ENCODE peak calls at places on chromosomes 2 and 18, in four cellular contexts. I, K, A and L are unnamed samples.

GRCh38 chr2:168137510-168138180 is 109.8 kb downstream of the STK39 start:
- DNase-seq in K (no peak), I (no peak), A (no peak), L (no peak)

GRCh38 chr2:157466764-157467163 is 22.9 kb upstream of the CYTIP start:
- DNase-seq in A (no peak), I (no peak), K (no peak), L (no peak)

GRCh38 chr2:224793961-224794360 is 77.8 kb upstream of the CCDC195 start:
- DNase-seq in K (no peak), A (no peak), I (no peak), L (no peak)

GRCh38 chr18:313931-314330 is 46.1 kb upstream of the THOC1 start:
- DNase-seq in I (no peak), K (no peak), A (no peak), L (no peak)

GRCh38 chr18:76447268-76447890 is 47.7 kb downstream of the ZNF516 start:
- DNase-seq in I (no peak), K (no peak), A (no peak), L (no peak)

GRCh38 chr18:12904012-12904516 is 20.0 kb upstream of the PTPN2 start:
- DNase-seq in I (no peak), K (peak; percentile 62), A (no peak), L (no peak)

GRCh38 chr2:98091738-98092137 is 4.8 kb downstream of the VWA3B start:
- DNase-seq in I (no peak), K (no peak), A (no peak), L (no peak)

GRCh38 chr2:15720561-15721307 is 129.1 kb downstream of the DDX1 start:
- DNase-seq in K (no peak), A (no peak), I (no peak), L (no peak)

GRCh38 chr2:6474368-6475140 is 391.2 kb downstream of the CMPK2 start:
- DNase-seq in A (no peak), K (no peak), I (no peak), L (no peak)

GRCh38 chr2:127373362-127374083 is 14.3 kb downstream of the MAP3K2 start:
- DNase-seq in I (no peak), A (no peak), K (no peak), L (no peak)

GRCh38 chr18:75204978-75205759 is 3.8 kb downstream of the PTGR3 start:
- DNase-seq in A (no peak), I (peak; percentile 17), K (no peak), L (no peak)

GRCh38 chr2:46801731-46802664 is 113.6 kb downstream of the MCFD2 start:
- DNase-seq in K (no peak), I (no peak), A (no peak), L (no peak)

GRCh38 chr2:20205915-20206524 is 18.9 kb downstream of the SDC1 start:
- DNase-seq in I (no peak), A (no peak), K (no peak), L (no peak)

GRCh38 chr2:183229386-183229785 is 105.1 kb downstream of the NUP35 start:
- DNase-seq in I (no peak), A (no peak), K (no peak), L (no peak)

GRCh38 chr2:100704156-100704555 is 115.8 kb upstream of the NPAS2 start:
- DNase-seq in I (no peak), A (no peak), K (no peak), L (no peak)

GRCh38 chr18:56146565-56146964 is 491.8 kb downstream of the TXNL1 start:
- DNase-seq in K (no peak), A (no peak), I (no peak), L (no peak)

GRCh38 chr2:169086893-169087467 is 17.6 kb downstream of the DHRS9 start:
- DNase-seq in I (no peak), K (no peak), A (no peak), L (no peak)

GRCh38 chr18:61085036-61085435 is 248.2 kb upstream of the CDH20 start:
- DNase-seq in I (no peak), K (no peak), A (no peak), L (peak; percentile 6)

GRCh38 chr18:79520473-79521390 is 125.0 kb downstream of the NFATC1 start:
- DNase-seq in A (no peak), K (peak; percentile 19), I (no peak), L (no peak)

GRCh38 chr2:437772-438393 is 150.0 kb upstream of the ALKAL2 start:
- DNase-seq in I (no peak), A (no peak), K (no peak), L (no peak)

GRCh38 chr2:133411857-133412256 is 156.4 kb downstream of the NCKAP5 start:
- DNase-seq in A (no peak), K (no peak), I (no peak), L (no peak)

GRCh38 chr18:56351911-56352502 is 286.4 kb downstream of the TXNL1 start:
- DNase-seq in A (no peak), K (no peak), I (no peak), L (no peak)

GRCh38 chr2:161199885-161200284 is 39.7 kb downstream of the TANK start:
- DNase-seq in A (no peak), K (no peak), I (no peak), L (no peak)

GRCh38 chr2:11796190-11797171 is 50.0 kb downstream of the LPIN1 start:
- DNase-seq in I (no peak), K (no peak), A (no peak), L (no peak)

GRCh38 chr2:219209236-219209635 is 2.7 kb downstream of the ZFAND2B start:
- DNase-seq in K (no peak), I (no peak), A (no peak), L (no peak)

GRCh38 chr2:219209818-219210571 is 3.4 kb downstream of the ZFAND2B start:
- DNase-seq in A (no peak), K (no peak), I (no peak), L (no peak)

GRCh38 chr2:219206442-219207253 is at the start of gene ZFAND2B:
- DNase-seq in A (peak; percentile 97), I (peak; percentile 95), K (peak; percentile 97), L (peak; percentile 59)

GRCh38 chr2:219207254-219207883 is 787 bp downstream of the ZFAND2B start:
- DNase-seq in I (no peak), A (no peak), K (no peak), L (no peak)

GRCh38 chr2:219207884-219208740 is 1.5 kb downstream of the ZFAND2B start:
- DNase-seq in A (no peak), K (no peak), I (no peak), L (no peak)
- H3K27ac ChIP-seq in A (peak overlapping the region; percentile 99), K (no peak overlapping the region), I (no peak overlapping the region), L (peak overlapping the region; percentile 79)

GRCh38 chr2:28906821-28907220 is 12.4 kb downstream of the WDR43 start:
- DNase-seq in I (no peak), A (no peak), K (no peak), L (no peak)

GRCh38 chr2:28908172-28908571 is 13.7 kb downstream of the WDR43 start:
- DNase-seq in I (no peak), K (no peak), A (no peak), L (no peak)

GRCh38 chr2:28906376-28906775 is 11.9 kb downstream of the WDR43 start:
- DNase-seq in A (no peak), K (no peak), I (no peak), L (no peak)

GRCh38 chr2:28905533-28905932 is 11.1 kb downstream of the WDR43 start:
- DNase-seq in A (no peak), I (no peak), K (no peak), L (no peak)

GRCh38 chr2:28909655-28910054 is 15.2 kb downstream of the WDR43 start:
- DNase-seq in K (no peak), A (no peak), I (no peak), L (no peak)
- H3K27ac ChIP-seq in K (no peak overlapping the region), A (no peak overlapping the region), I (no peak overlapping the region), L (no peak overlapping the region)

GRCh38 chr2:177693658-177694334 is 301.2 kb downstream of the AGPS start:
- DNase-seq in I (no peak), K (no peak), A (no peak), L (no peak)

GRCh38 chr2:177692042-177692823 is 299.7 kb downstream of the AGPS start:
- DNase-seq in K (no peak), A (no peak), I (no peak), L (no peak)

GRCh38 chr2:177691177-177691576 is 298.6 kb downstream of the AGPS start:
- DNase-seq in K (no peak), I (no peak), A (no peak), L (no peak)

GRCh38 chr2:177694348-177694747 is 301.8 kb downstream of the AGPS start:
- DNase-seq in A (no peak), K (no peak), I (no peak), L (no peak)

DNA sequence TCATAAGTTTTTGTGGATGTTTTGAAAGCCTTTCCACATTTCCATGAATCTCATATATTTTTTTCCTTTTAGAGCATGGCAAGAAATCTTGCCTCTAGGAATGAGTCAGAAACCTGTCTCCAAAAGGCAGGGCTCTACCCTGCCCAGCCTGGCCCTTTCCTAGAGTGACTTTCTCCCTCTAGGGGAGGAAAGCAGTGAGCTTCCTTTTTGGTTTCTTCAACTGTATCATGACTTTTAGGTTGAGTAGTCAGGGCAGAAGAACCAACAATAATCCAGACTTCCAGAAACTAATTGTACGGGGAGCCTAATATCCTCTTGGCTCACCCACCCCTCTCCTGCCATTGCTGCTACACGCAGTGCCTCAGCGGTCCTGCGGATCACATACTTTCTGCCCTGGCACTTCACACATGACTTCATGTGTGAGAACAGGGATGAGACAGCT is 300.3 kb downstream of the AGPS start:
- DNase-seq in I (no peak), K (no peak), A (no peak), L (peak; percentile 31)
- H3K27ac ChIP-seq in I (no peak overlapping the region), K (no peak overlapping the region), A (no peak overlapping the region), L (peak overlapping the region; percentile 29)

GRCh38 chr2:163601377-163601776 is 134.4 kb downstream of the FIGN start:
- DNase-seq in A (no peak), I (peak; percentile 54), K (no peak), L (no peak)
- H3K27ac ChIP-seq in A (no peak overlapping the region), I (no peak overlapping the region), K (no peak overlapping the region), L (no peak overlapping the region)

GRCh38 chr2:149894226-149894625 is 306.7 kb upstream of the MMADHC start:
- DNase-seq in K (no peak), A (no peak), I (no peak), L (peak; percentile 52)
- H3K27ac ChIP-seq in K (no peak overlapping the region), A (no peak overlapping the region), I (no peak overlapping the region), L (peak overlapping the region; percentile 51)

GRCh38 chr2:237321746-237322145 is 92.2 kb downstream of the COL6A3 start:
- DNase-seq in K (no peak), A (no peak), I (no peak), L (no peak)

GRCh38 chr2:237319086-237319820 is 94.7 kb downstream of the COL6A3 start:
- DNase-seq in I (no peak), K (no peak), A (no peak), L (no peak)

GRCh38 chr2:237319887-237320286 is 94.1 kb downstream of the COL6A3 start:
- DNase-seq in K (no peak), I (no peak), A (no peak), L (no peak)

GRCh38 chr2:237322564-237322963 is 91.4 kb downstream of the COL6A3 start:
- DNase-seq in K (no peak), A (no peak), I (no peak), L (no peak)

GRCh38 chr2:237320801-237321563 is 93.0 kb downstream of the COL6A3 start:
- DNase-seq in K (peak; percentile 82), I (no peak), A (no peak), L (no peak)
- H3K27ac ChIP-seq in K (peak overlapping the region; percentile 78), I (no peak overlapping the region), A (no peak overlapping the region), L (no peak overlapping the region)